ENCODE peak calls at places on chromosomes 2 and 18, in four cellular contexts. One of them, this sample, is unnamed.

GRCh38 chr2:235521844-235522243 is 28.0 kb downstream of the AGAP1 start:
- DNase-seq in HepG2: no peak
- DNase-seq in K562: no peak
- DNase-seq in H1: no peak
- DNase-seq in this sample: no peak

GRCh38 chr2:8437228-8437948 is 244.5 kb upstream of the ID2 start:
- DNase-seq in HepG2: no peak
- DNase-seq in K562: no peak
- DNase-seq in H1: no peak
- DNase-seq in this sample: no peak

GRCh38 chr2:98507461-98507860 is 62.8 kb downstream of the INPP4A start:
- DNase-seq in HepG2: no peak
- DNase-seq in K562: peak; percentile 51
- DNase-seq in H1: no peak
- DNase-seq in this sample: no peak

GRCh38 chr2:15043336-15044058 is 411.0 kb downstream of the LRATD1 start:
- DNase-seq in HepG2: no peak
- DNase-seq in K562: no peak
- DNase-seq in H1: no peak
- DNase-seq in this sample: no peak

GRCh38 chr2:69216535-69217332 is 170.3 kb downstream of the GFPT1 start:
- DNase-seq in HepG2: peak; percentile 100
- DNase-seq in K562: no peak
- DNase-seq in H1: no peak
- DNase-seq in this sample: no peak

GRCh38 chr2:1544478-1545069 is 131.3 kb downstream of the TPO start:
- DNase-seq in HepG2: no peak
- DNase-seq in K562: no peak
- DNase-seq in H1: no peak
- DNase-seq in this sample: no peak

GRCh38 chr2:205682239-205683021 is at the start of gene NRP2:
- DNase-seq in HepG2: peak; percentile 23
- DNase-seq in K562: no peak
- DNase-seq in H1: peak; percentile 83
- DNase-seq in this sample: peak; percentile 58

GRCh38 chr2:12032421-12032820 is 286.0 kb downstream of the LPIN1 start:
- DNase-seq in HepG2: no peak
- DNase-seq in K562: no peak
- DNase-seq in H1: no peak
- DNase-seq in this sample: no peak

GRCh38 chr2:201466050-201466660 is 14.6 kb downstream of the STRADB start:
- DNase-seq in HepG2: no peak
- DNase-seq in K562: no peak
- DNase-seq in H1: no peak
- DNase-seq in this sample: no peak

GRCh38 chr2:57497489-57498096 is 549.0 kb upstream of the VRK2 start:
- DNase-seq in HepG2: peak; percentile 50
- DNase-seq in K562: peak; percentile 23
- DNase-seq in H1: peak; percentile 69
- DNase-seq in this sample: peak; percentile 16

GRCh38 chr18:23229472-23229871 is 94.2 kb downstream of the CABLES1 start:
- DNase-seq in HepG2: no peak
- DNase-seq in K562: no peak
- DNase-seq in H1: no peak
- DNase-seq in this sample: no peak

GRCh38 chr2:10223932-10224720 is 78.6 kb upstream of the HPCAL1 start:
- DNase-seq in HepG2: no peak
- DNase-seq in K562: no peak
- DNase-seq in H1: no peak
- DNase-seq in this sample: no peak

GRCh38 chr18:79439201-79440023 is 43.7 kb downstream of the NFATC1 start:
- DNase-seq in HepG2: no peak
- DNase-seq in K562: peak; percentile 49
- DNase-seq in H1: no peak
- DNase-seq in this sample: no peak

GRCh38 chr2:69082430-69082997 is 69.5 kb downstream of the ANTXR1 start:
- DNase-seq in HepG2: peak; percentile 92
- DNase-seq in K562: no peak
- DNase-seq in H1: no peak
- DNase-seq in this sample: peak; percentile 97

GRCh38 chr2:66577331-66578041 is 142.6 kb downstream of the MEIS1 start:
- DNase-seq in HepG2: no peak
- DNase-seq in K562: no peak
- DNase-seq in H1: peak; percentile 73
- DNase-seq in this sample: peak; percentile 28

GRCh38 chr2:126779286-126779605 is 119.4 kb upstream of the TEX51 start:
- DNase-seq in HepG2: no peak
- DNase-seq in K562: no peak
- DNase-seq in H1: no peak
- DNase-seq in this sample: no peak
- TF ChIP-seq RAD21 in HepG2: no peak
- TF ChIP-seq RAD21 in K562: no peak
- TF ChIP-seq RAD21 in H1: no peak
- TF ChIP-seq RAD21 in this sample: no peak

GRCh38 chr18:10239138-10239537 is 215.3 kb upstream of the APCDD1 start:
- DNase-seq in HepG2: no peak
- DNase-seq in K562: no peak
- DNase-seq in H1: no peak
- DNase-seq in this sample: no peak
- TF ChIP-seq RNF2 in HepG2: no peak
- TF ChIP-seq RNF2 in K562: no peak
- TF ChIP-seq RNF2 in H1: no peak
- TF ChIP-seq RNF2 in this sample: no peak

DNA sequence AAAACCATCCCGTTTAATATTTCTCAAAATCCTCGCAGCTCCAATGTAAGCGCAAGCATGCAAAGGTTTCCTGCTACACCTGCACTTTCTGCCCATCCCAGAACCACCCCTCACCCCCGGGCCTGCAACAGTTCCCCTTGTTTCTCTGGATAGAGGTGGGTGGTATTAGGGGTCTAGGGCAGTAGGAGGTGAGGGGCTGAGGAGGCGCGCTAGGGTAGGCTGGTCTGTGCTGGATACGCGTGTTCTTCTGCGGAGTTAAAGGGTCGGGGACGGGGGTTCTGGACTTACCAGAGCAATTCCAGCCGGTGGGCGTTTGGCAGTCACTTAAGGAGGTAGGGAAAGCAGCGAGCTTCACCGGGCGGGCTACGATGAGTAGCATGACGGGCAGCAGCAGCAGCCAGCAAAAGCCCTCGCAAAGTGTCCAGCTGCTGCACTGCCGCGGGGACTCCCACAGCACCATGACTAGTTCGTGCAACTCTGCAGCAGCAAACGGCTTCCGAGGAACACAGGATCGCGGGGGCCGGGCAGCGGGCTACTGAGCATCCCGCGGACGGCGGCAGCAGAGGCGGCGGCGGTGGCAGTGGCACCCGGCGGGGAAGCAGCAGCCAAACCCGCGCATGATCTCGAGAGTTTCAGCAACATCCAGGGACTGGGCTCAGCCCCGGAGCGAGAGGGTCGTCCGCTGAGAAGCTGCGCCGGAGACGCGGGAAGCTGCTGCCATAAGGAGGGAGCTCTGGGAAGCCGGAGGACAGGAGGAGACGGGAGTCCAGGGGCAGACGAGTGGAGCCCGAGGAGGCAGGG is 468 bp downstream of the TMEFF2 start:
- DNase-seq in HepG2: no peak
- DNase-seq in K562: no peak
- DNase-seq in H1: peak; percentile 66
- DNase-seq in this sample: no peak
- TF ChIP-seq RAD21 in HepG2: no peak
- TF ChIP-seq RAD21 in K562: no peak
- TF ChIP-seq RAD21 in H1: no peak
- TF ChIP-seq RAD21 in this sample: no peak

GRCh38 chr2:196294510-196294909 is 123.1 kb upstream of the STK17B start:
- DNase-seq in HepG2: no peak
- DNase-seq in K562: no peak
- DNase-seq in H1: no peak
- DNase-seq in this sample: no peak
- TF ChIP-seq RNF2 in HepG2: no peak
- TF ChIP-seq RNF2 in K562: no peak
- TF ChIP-seq RNF2 in H1: no peak
- TF ChIP-seq RNF2 in this sample: no peak

This sample was measured in A549.